ENCODE peak calls at places on chromosomes 4 and X, in five cellular contexts. One of them, this sample, is unnamed.

GRCh38 chrX:96464880-96465558 is 219.6 kb upstream of the DIAPH2 start:
- DNase-seq in germinal center: no peak
- DNase-seq in spleen: no peak
- DNase-seq in M059J: no peak
- DNase-seq in activated CD4-positive, alpha-beta T cell treated with anti-CD3 and anti-CD28 coated beads, Interleukin-2, amount 10 ng/mL, durations not matched to agents 7 days and 5 days: no peak
- DNase-seq in this sample: no peak

GRCh38 chrX:133630362-133630761 is 215.1 kb upstream of the GPC4 start:
- DNase-seq in germinal center: no peak
- DNase-seq in spleen: no peak
- DNase-seq in M059J: no peak
- DNase-seq in activated CD4-positive, alpha-beta T cell treated with anti-CD3 and anti-CD28 coated beads, Interleukin-2, amount 10 ng/mL, durations not matched to agents 7 days and 5 days: no peak
- DNase-seq in this sample: no peak

GRCh38 chr4:110196871-110197420 is 1.5 kb downstream of the ELOVL6 start:
- DNase-seq in germinal center: peak; percentile 57
- DNase-seq in spleen: no peak
- DNase-seq in M059J: peak; percentile 29
- DNase-seq in activated CD4-positive, alpha-beta T cell treated with anti-CD3 and anti-CD28 coated beads, Interleukin-2, amount 10 ng/mL, durations not matched to agents 7 days and 5 days: peak; percentile 69
- DNase-seq in this sample: no peak

GRCh38 chr4:170853422-170854021 is 763.8 kb upstream of the AADAT start:
- DNase-seq in germinal center: peak; percentile 7
- DNase-seq in spleen: no peak
- DNase-seq in M059J: peak; percentile 0
- DNase-seq in activated CD4-positive, alpha-beta T cell treated with anti-CD3 and anti-CD28 coated beads, Interleukin-2, amount 10 ng/mL, durations not matched to agents 7 days and 5 days: peak; percentile 7
- DNase-seq in this sample: peak; percentile 13

GRCh38 chr4:78370625-78371372 is 180.8 kb upstream of the ANXA3 start:
- DNase-seq in germinal center: no peak
- DNase-seq in spleen: no peak
- DNase-seq in M059J: no peak
- DNase-seq in activated CD4-positive, alpha-beta T cell treated with anti-CD3 and anti-CD28 coated beads, Interleukin-2, amount 10 ng/mL, durations not matched to agents 7 days and 5 days: no peak
- DNase-seq in this sample: no peak

GRCh38 chr4:113919611-113920010 is 59.8 kb downstream of the ARSJ start:
- DNase-seq in germinal center: no peak
- DNase-seq in spleen: no peak
- DNase-seq in M059J: peak; percentile 46
- DNase-seq in activated CD4-positive, alpha-beta T cell treated with anti-CD3 and anti-CD28 coated beads, Interleukin-2, amount 10 ng/mL, durations not matched to agents 7 days and 5 days: no peak
- DNase-seq in this sample: no peak

GRCh38 chr4:75142850-75143249 is 209.9 kb downstream of the PARM1 start:
- DNase-seq in germinal center: no peak
- DNase-seq in spleen: no peak
- DNase-seq in M059J: peak; percentile 71
- DNase-seq in activated CD4-positive, alpha-beta T cell treated with anti-CD3 and anti-CD28 coated beads, Interleukin-2, amount 10 ng/mL, durations not matched to agents 7 days and 5 days: no peak
- DNase-seq in this sample: no peak

GRCh38 chrX:135639066-135639815 is 74.2 kb upstream of the CT45A1 start:
- DNase-seq in germinal center: no peak
- DNase-seq in spleen: no peak
- DNase-seq in M059J: no peak
- DNase-seq in activated CD4-positive, alpha-beta T cell treated with anti-CD3 and anti-CD28 coated beads, Interleukin-2, amount 10 ng/mL, durations not matched to agents 7 days and 5 days: no peak
- DNase-seq in this sample: no peak

GRCh38 chrX:106933538-106933961 is 13.3 kb downstream of the CLDN2 start:
- DNase-seq in germinal center: no peak
- DNase-seq in spleen: no peak
- DNase-seq in M059J: peak; percentile 30
- DNase-seq in activated CD4-positive, alpha-beta T cell treated with anti-CD3 and anti-CD28 coated beads, Interleukin-2, amount 10 ng/mL, durations not matched to agents 7 days and 5 days: no peak
- DNase-seq in this sample: no peak

GRCh38 chr4:183989931-183990330 is 84.8 kb downstream of the STOX2 start:
- DNase-seq in germinal center: no peak
- DNase-seq in spleen: no peak
- DNase-seq in M059J: no peak
- DNase-seq in activated CD4-positive, alpha-beta T cell treated with anti-CD3 and anti-CD28 coated beads, Interleukin-2, amount 10 ng/mL, durations not matched to agents 7 days and 5 days: no peak
- DNase-seq in this sample: no peak

GRCh38 chr4:37628977-37629609 is 57.1 kb downstream of the RELL1 start:
- DNase-seq in germinal center: no peak
- DNase-seq in spleen: no peak
- DNase-seq in M059J: peak; percentile 89
- DNase-seq in activated CD4-positive, alpha-beta T cell treated with anti-CD3 and anti-CD28 coated beads, Interleukin-2, amount 10 ng/mL, durations not matched to agents 7 days and 5 days: no peak
- DNase-seq in this sample: no peak

GRCh38 chr4:139265654-139266053 is 14.4 kb downstream of the MGARP start:
- DNase-seq in germinal center: no peak
- DNase-seq in spleen: no peak
- DNase-seq in M059J: no peak
- DNase-seq in activated CD4-positive, alpha-beta T cell treated with anti-CD3 and anti-CD28 coated beads, Interleukin-2, amount 10 ng/mL, durations not matched to agents 7 days and 5 days: no peak
- DNase-seq in this sample: no peak

GRCh38 chrX:14032383-14032782 is 2.7 kb upstream of the GEMIN8 start:
- DNase-seq in germinal center: peak; percentile 12
- DNase-seq in spleen: no peak
- DNase-seq in M059J: peak; percentile 48
- DNase-seq in activated CD4-positive, alpha-beta T cell treated with anti-CD3 and anti-CD28 coated beads, Interleukin-2, amount 10 ng/mL, durations not matched to agents 7 days and 5 days: peak; percentile 67
- DNase-seq in this sample: peak; percentile 42

GRCh38 chr4:110633358-110634319 is 10.8 kb upstream of the PITX2 start:
- DNase-seq in germinal center: no peak
- DNase-seq in spleen: no peak
- DNase-seq in M059J: no peak
- DNase-seq in activated CD4-positive, alpha-beta T cell treated with anti-CD3 and anti-CD28 coated beads, Interleukin-2, amount 10 ng/mL, durations not matched to agents 7 days and 5 days: no peak
- DNase-seq in this sample: no peak

GRCh38 chr4:163672751-163673150 is 178.3 kb downstream of the TMA16 start:
- DNase-seq in germinal center: no peak
- DNase-seq in spleen: no peak
- DNase-seq in M059J: no peak
- DNase-seq in activated CD4-positive, alpha-beta T cell treated with anti-CD3 and anti-CD28 coated beads, Interleukin-2, amount 10 ng/mL, durations not matched to agents 7 days and 5 days: no peak
- DNase-seq in this sample: no peak

GRCh38 chr4:147927377-147928137 is 195.7 kb downstream of the ARHGAP10 start:
- DNase-seq in germinal center: no peak
- DNase-seq in spleen: no peak
- DNase-seq in M059J: no peak
- DNase-seq in activated CD4-positive, alpha-beta T cell treated with anti-CD3 and anti-CD28 coated beads, Interleukin-2, amount 10 ng/mL, durations not matched to agents 7 days and 5 days: no peak
- DNase-seq in this sample: peak; percentile 1

GRCh38 chr4:78293348-78293747 is 236.2 kb downstream of the FRAS1 start:
- DNase-seq in germinal center: no peak
- DNase-seq in spleen: no peak
- DNase-seq in M059J: peak; percentile 59
- DNase-seq in activated CD4-positive, alpha-beta T cell treated with anti-CD3 and anti-CD28 coated beads, Interleukin-2, amount 10 ng/mL, durations not matched to agents 7 days and 5 days: no peak
- DNase-seq in this sample: no peak

GRCh38 chrX:153312041-153312440 is 9.5 kb downstream of the PNMA6F start:
- DNase-seq in germinal center: no peak
- DNase-seq in spleen: no peak
- DNase-seq in M059J: no peak
- DNase-seq in activated CD4-positive, alpha-beta T cell treated with anti-CD3 and anti-CD28 coated beads, Interleukin-2, amount 10 ng/mL, durations not matched to agents 7 days and 5 days: no peak
- DNase-seq in this sample: no peak

GRCh38 chrX:17415242-17415815 is 40.3 kb downstream of the NHS start:
- DNase-seq in germinal center: no peak
- DNase-seq in spleen: no peak
- DNase-seq in M059J: peak; percentile 28
- DNase-seq in activated CD4-positive, alpha-beta T cell treated with anti-CD3 and anti-CD28 coated beads, Interleukin-2, amount 10 ng/mL, durations not matched to agents 7 days and 5 days: no peak
- DNase-seq in this sample: no peak

This sample was measured in NCI-H2171 treated with DMSO at 0.1 percent for 48 hours.